ENCODE peak calls at places on chromosomes 7 and 10, in five cellular contexts. L, K, N, H and W are unnamed samples.

GRCh38 chr10:127853868-127854768 is 38.6 kb downstream of the CLRN3 start:
- DNase-seq in L (peak; percentile 82), K (peak; percentile 86), N (no peak), H (peak; percentile 47), W (peak; percentile 47)

GRCh38 chr7:40015790-40016296 is 65.8 kb downstream of the CDK13 start:
- DNase-seq in L (no peak), K (peak; percentile 41), N (peak; percentile 62), H (no peak), W (peak; percentile 35)

GRCh38 chr10:106608101-106608500 is 556.4 kb downstream of the SORCS1 start:
- DNase-seq in L (no peak), K (no peak), N (no peak), H (no peak), W (peak; percentile 20)

GRCh38 chr10:14535497-14536199 is 204.9 kb upstream of the FRMD4A start:
- DNase-seq in L (no peak), K (no peak), N (no peak), H (no peak), W (no peak)

GRCh38 chr7:88167223-88167622 is 52.6 kb downstream of the SRI start:
- DNase-seq in L (no peak), K (peak; percentile 19), N (no peak), H (no peak), W (no peak)

GRCh38 chr10:63657812-63658211 is 136.6 kb downstream of the REEP3 start:
- DNase-seq in L (no peak), K (no peak), N (no peak), H (no peak), W (no peak)

GRCh38 chr7:39951156-39951942 is 1.3 kb downstream of the CDK13 start:
- DNase-seq in L (peak; percentile 41), K (peak; percentile 90), N (no peak), H (peak; percentile 59), W (peak; percentile 52)

GRCh38 chr7:73308665-73309214 is at the start of gene NSUN5:
- DNase-seq in L (peak; percentile 89), K (peak; percentile 98), N (peak; percentile 56), H (peak; percentile 97), W (peak; percentile 48)

GRCh38 chr7:153886121-153886505 is 166.1 kb upstream of the DPP6 start:
- DNase-seq in L (no peak), K (no peak), N (no peak), H (no peak), W (no peak)

GRCh38 chr10:80165173-80165572 is 32.6 kb downstream of the PLAC9 start:
- DNase-seq in L (peak; percentile 25), K (no peak), N (no peak), H (peak; percentile 40), W (peak; percentile 67)

GRCh38 chr7:35908305-35909223 is 107.7 kb downstream of the SEPTIN7 start:
- DNase-seq in L (no peak), K (no peak), N (no peak), H (no peak), W (no peak)

GRCh38 chr10:954396-954795 is 22.9 kb upstream of the LARP4B start:
- DNase-seq in L (no peak), K (no peak), N (no peak), H (no peak), W (no peak)

GRCh38 chr7:56213574-56213973 is 97.4 kb upstream of the NUPR2 start:
- DNase-seq in L (no peak), K (no peak), N (no peak), H (no peak), W (no peak)

GRCh38 chr10:131200856-131201470 is 110.6 kb downstream of the TCERG1L start:
- DNase-seq in L (no peak), K (no peak), N (no peak), H (no peak), W (no peak)

GRCh38 chr7:151381333-151382078 is 28.3 kb downstream of the WDR86 start:
- DNase-seq in L (no peak), K (peak; percentile 77), N (no peak), H (no peak), W (no peak)

GRCh38 chr10:120460776-120461175 is 3.7 kb downstream of the PLPP4 start:
- DNase-seq in L (no peak), K (no peak), N (no peak), H (peak; percentile 14), W (peak; percentile 54)

GRCh38 chr10:44195120-44196007 is 189.5 kb downstream of the CXCL12 start:
- DNase-seq in L (peak; percentile 28), K (no peak), N (no peak), H (no peak), W (peak; percentile 94)

GRCh38 chr10:93657757-93658156 is 44.6 kb downstream of the FRA10AC1 start:
- DNase-seq in L (no peak), K (no peak), N (no peak), H (no peak), W (no peak)

GRCh38 chr7:76191783-76192240 is 9.9 kb upstream of the SRRM3 start:
- DNase-seq in L (no peak), K (peak; percentile 72), N (no peak), H (peak; percentile 56), W (peak; percentile 49)

GRCh38 chr7:76318488-76319353 is 16.2 kb downstream of the HSPB1 start:
- DNase-seq in L (peak; percentile 95), K (peak; percentile 79), N (peak; percentile 64), H (peak; percentile 80), W (peak; percentile 89)

DNA sequence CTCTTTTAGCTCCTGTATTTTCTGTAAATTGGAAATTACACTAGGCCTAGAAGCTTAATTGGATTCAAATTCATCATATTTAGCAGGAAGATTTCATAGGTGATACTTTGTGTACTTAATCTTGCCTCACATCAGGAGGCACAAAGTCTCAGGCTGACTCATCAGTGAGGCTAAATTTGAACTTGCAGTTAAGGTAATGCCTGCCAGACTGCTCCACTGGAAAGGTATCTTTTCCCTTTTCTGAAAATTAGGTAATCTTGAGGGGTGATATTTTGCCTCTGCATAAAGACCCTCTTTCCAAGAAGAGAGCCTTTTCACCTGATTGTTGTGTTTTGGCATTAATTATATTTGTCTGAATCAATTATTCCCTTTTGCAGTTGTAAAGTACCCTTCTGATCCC is 14.6 kb downstream of the PPIA start:
- DNase-seq in L (no peak), K (no peak), N (no peak), H (no peak), W (no peak)
- TF ChIP-seq RCOR1 in L (no peak), K (no peak), N (no peak), H (no peak), W (no peak)

GRCh38 chr10:132458595-132459251 is 61.7 kb downstream of the PWWP2B start:
- DNase-seq in L (peak; percentile 61), K (peak; percentile 95), N (no peak), H (peak; percentile 61), W (no peak)

GRCh38 chr10:132460691-132461090 is 63.7 kb downstream of the PWWP2B start:
- DNase-seq in L (no peak), K (no peak), N (no peak), H (no peak), W (no peak)

GRCh38 chr10:132460071-132460470 is 63.1 kb downstream of the PWWP2B start:
- DNase-seq in L (no peak), K (no peak), N (no peak), H (no peak), W (no peak)

GRCh38 chr10:132458071-132458594 is 61.1 kb downstream of the PWWP2B start:
- DNase-seq in L (no peak), K (no peak), N (no peak), H (no peak), W (no peak)

DNA sequence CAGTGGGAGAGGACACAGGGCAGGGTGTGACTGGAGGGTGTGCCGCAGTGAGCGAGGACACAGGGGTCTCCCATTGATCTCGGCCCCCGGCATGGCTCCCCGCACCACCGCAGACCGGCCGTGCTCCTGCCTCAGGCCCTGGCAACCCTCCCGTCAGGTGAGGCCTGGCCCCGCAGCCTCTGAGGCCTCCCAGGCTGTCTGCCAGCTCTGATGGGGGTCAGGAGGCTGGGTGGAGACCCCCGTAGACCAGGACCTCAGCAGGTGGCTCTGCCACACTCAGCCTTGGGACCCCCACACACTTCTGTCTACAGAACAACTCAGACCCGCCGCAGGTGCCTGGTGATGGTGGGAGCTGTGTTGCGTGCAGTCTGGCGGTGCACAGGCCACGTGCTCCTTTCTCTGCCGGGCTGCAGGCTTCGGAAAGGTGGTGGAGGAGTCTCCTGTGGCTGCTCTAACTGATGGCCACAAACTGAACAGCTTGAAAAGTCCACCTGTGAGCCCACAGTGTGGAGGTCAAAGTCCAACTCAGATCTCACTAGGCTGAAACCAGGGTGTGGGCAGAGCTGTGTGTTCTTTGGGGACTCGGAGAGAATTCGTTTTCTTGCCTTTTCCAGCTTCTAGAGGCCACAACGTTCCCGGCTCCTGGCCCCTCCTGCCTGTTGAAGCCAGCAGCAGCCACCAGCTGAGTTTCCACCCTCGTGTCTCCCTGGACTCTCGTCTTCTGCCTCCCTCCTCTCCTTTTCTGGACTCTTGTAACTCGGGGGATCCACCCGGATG is 62.4 kb downstream of the PWWP2B start:
- DNase-seq in L (no peak), K (no peak), N (no peak), H (no peak), W (no peak)
- TF ChIP-seq RCOR1 in L (no peak), K (no peak), N (no peak), H (no peak), W (no peak)

DNA sequence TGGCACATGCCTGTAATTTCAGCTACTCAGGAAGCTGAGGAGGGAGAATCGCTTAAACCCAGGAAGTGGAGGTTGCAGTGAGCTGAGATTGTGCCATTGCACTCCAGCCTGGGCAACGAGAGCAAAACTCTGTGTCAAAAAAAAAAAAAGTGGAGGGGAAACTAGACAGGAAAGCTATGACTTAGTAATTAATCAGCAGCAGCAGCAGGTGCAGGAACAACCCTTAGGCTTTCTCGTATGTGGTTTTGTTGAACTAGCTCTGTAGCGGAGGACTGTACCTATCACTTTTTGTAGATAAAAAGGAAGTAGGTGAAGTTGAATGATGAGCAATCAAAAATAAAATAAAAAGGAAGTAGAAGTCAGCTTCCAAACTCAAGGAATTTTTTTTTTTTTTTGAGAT is 76.9 kb upstream of the KMT2C start:
- DNase-seq in L (no peak), K (no peak), N (no peak), H (no peak), W (no peak)
- TF ChIP-seq RCOR1 in L (no peak), K (no peak), N (no peak), H (no peak), W (no peak)

GRCh38 chr10:110919349-110919931 is at the start of gene SHOC2:
- DNase-seq in L (peak; percentile 55), K (peak; percentile 93), N (no peak), H (peak; percentile 90), W (no peak)

GRCh38 chr10:110919971-110920881 is 822 bp downstream of the SHOC2 start:
- DNase-seq in L (no peak), K (peak; percentile 25), N (peak; percentile 69), H (peak; percentile 30), W (peak; percentile 17)

GRCh38 chr10:110916554-110917346 is 2.2 kb downstream of the BBIP1 start:
- DNase-seq in L (no peak), K (no peak), N (no peak), H (no peak), W (peak; percentile 87)

GRCh38 chr10:110918269-110918632 is 729 bp downstream of the BBIP1 start:
- DNase-seq in L (peak; percentile 89), K (no peak), N (peak; percentile 63), H (peak; percentile 90), W (peak; percentile 94)

DNA sequence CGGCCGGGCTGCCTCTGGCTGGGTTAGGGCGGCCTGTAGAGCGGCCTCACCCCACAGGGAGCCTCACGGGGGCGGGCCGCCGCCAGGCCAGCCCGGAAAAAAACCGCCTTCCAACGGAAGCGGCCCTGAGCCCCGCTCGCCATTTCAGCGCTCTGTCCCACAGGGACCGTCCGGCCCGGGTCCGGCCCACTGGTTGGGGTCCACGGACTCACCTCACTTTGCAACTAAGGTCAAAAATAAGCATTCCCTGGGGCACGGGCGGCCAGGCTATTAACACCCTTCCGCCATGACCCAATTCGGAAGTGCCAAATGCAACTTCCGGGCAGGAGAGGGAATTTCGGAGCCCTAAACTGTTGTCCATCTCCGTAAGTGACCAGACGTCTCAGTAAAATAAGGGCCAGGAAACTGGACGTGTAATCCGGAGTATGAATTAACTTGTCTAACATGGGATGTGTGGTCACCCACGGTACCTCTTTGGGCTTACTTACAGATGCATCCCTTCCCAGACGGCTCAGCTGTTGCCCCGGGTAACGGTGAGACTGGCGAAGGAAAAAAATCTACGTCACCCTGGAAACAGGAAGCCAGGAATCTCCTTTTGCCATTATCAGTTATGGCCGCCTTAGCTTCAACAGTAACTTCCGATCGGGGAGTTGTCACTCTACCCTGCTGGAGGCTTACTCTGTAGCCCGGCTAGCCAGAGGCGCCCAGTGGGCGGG is at the start of gene BBIP1:
- DNase-seq in L (peak; percentile 92), K (peak; percentile 89), N (peak; percentile 99), H (no peak), W (peak; percentile 100)
- TF ChIP-seq RCOR1 in L (no peak), K (no peak), N (no peak), H (peak; percentile 20), W (no peak)